ENCODE peak calls at places on chromosomes 16 and 17, in eight cellular contexts. G, W, J, Z, K, C, S and B are unnamed samples.

GRCh38 chr17:40443988-40444899 is 994 bp downstream of the IGFBP4 start:
- DNase-seq in G (no peak), W (peak; percentile 32), J (no peak), Z (peak; percentile 55), K (no peak), C (peak; percentile 52), S (no peak), B (no peak)

GRCh38 chr17:13491916-13492315 is 109.8 kb downstream of the HS3ST3A1 start:
- DNase-seq in G (no peak), W (no peak), J (no peak), Z (no peak), K (no peak), C (no peak), S (no peak), B (no peak)

GRCh38 chr17:80289631-80290030 is 29.0 kb downstream of the RNF213 start:
- DNase-seq in G (no peak), W (no peak), J (no peak), Z (no peak), K (no peak), C (no peak), S (no peak), B (no peak)

GRCh38 chr17:8056232-8056975 is 17.5 kb downstream of the ALOX15B start:
- DNase-seq in G (no peak), W (peak; percentile 91), J (no peak), Z (no peak), K (no peak), C (no peak), S (peak; percentile 29), B (no peak)

GRCh38 chr17:80103061-80103481 is 1.7 kb downstream of the GAA start:
- DNase-seq in G (no peak), W (no peak), J (no peak), Z (no peak), K (no peak), C (no peak), S (no peak), B (no peak)

GRCh38 chr16:88466175-88466862 is 13.2 kb downstream of the ZFPM1 start:
- DNase-seq in G (no peak), W (no peak), J (no peak), Z (no peak), K (no peak), C (no peak), S (no peak), B (no peak)

GRCh38 chr17:4006745-4007211 is 42.5 kb upstream of the ATP2A3 start:
- DNase-seq in G (no peak), W (no peak), J (peak; percentile 77), Z (no peak), K (no peak), C (no peak), S (no peak), B (no peak)

GRCh38 chr17:69574257-69575197 is 160.0 kb downstream of the MAP2K6 start:
- DNase-seq in G (no peak), W (peak; percentile 57), J (no peak), Z (no peak), K (peak; percentile 25), C (peak; percentile 67), S (peak; percentile 45), B (peak; percentile 50)

GRCh38 chr17:42846594-42847280 is 2.4 kb downstream of the AOC2 start:
- DNase-seq in G (no peak), W (peak; percentile 57), J (no peak), Z (no peak), K (no peak), C (peak; percentile 36), S (no peak), B (no peak)

GRCh38 chr16:30551781-30552180 is 6.4 kb downstream of the ZNF764 start:
- DNase-seq in G (no peak), W (no peak), J (no peak), Z (no peak), K (no peak), C (no peak), S (no peak), B (no peak)

GRCh38 chr16:66841366-66841765 is 2.8 kb upstream of the CA7 start:
- DNase-seq in G (no peak), W (no peak), J (no peak), Z (no peak), K (no peak), C (no peak), S (no peak), B (no peak)

GRCh38 chr17:66627985-66628384 is 206.9 kb upstream of the CACNG5 start:
- DNase-seq in G (no peak), W (no peak), J (peak; percentile 49), Z (no peak), K (no peak), C (no peak), S (no peak), B (no peak)

GRCh38 chr17:66630379-66630778 is 204.5 kb upstream of the CACNG5 start:
- DNase-seq in G (no peak), W (no peak), J (no peak), Z (no peak), K (no peak), C (no peak), S (no peak), B (no peak)

GRCh38 chr17:66629762-66630161 is 205.2 kb upstream of the CACNG5 start:
- DNase-seq in G (no peak), W (no peak), J (no peak), Z (no peak), K (no peak), C (no peak), S (no peak), B (no peak)

GRCh38 chr17:66620528-66620927 is 214.4 kb upstream of the CACNG5 start:
- DNase-seq in G (no peak), W (no peak), J (no peak), Z (no peak), K (no peak), C (no peak), S (no peak), B (no peak)

DNA sequence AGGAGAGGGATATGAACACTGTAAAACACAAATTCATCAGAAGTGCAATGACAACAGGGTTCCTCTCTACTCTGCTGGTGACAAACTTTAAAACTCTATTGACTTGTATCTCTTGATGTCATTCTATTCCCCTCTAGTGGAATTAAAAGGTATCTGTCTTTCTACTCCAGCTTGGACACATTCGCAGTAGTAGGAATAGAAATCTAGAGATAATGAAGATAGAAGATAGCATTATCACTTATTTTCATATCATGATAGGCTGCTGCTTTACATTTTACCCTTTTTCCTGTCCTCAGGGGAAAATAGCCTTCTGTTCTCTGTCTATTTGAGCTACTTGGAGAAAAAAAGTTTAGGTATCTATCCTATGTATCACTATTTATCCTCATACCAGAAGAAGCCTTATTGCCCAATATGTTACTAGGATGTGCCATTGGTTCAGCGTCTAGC is 209.6 kb upstream of the CACNG5 start:
- DNase-seq in G (no peak), W (peak; percentile 55), J (peak; percentile 63), Z (no peak), K (no peak), C (peak; percentile 67), S (peak; percentile 32), B (no peak)
- TF ChIP-seq CTCF in G (peak; percentile 55), W (peak; percentile 51), J (peak; percentile 78), Z (peak; percentile 49), K (peak; percentile 40), C (peak; percentile 91), S (peak; percentile 73), B (peak; percentile 7)

GRCh38 chr17:57876023-57876865 is 26.4 kb upstream of the MRPS23 start:
- DNase-seq in G (no peak), W (no peak), J (no peak), Z (no peak), K (no peak), C (no peak), S (peak; percentile 14), B (no peak)

GRCh38 chr17:57875109-57876022 is 25.5 kb upstream of the MRPS23 start:
- DNase-seq in G (peak; percentile 80), W (peak; percentile 98), J (peak; percentile 70), Z (peak; percentile 88), K (peak; percentile 90), C (peak; percentile 96), S (no peak), B (peak; percentile 94)

GRCh38 chr17:57873261-57874057 is 23.6 kb upstream of the MRPS23 start:
- DNase-seq in G (peak; percentile 9), W (no peak), J (no peak), Z (no peak), K (no peak), C (no peak), S (no peak), B (no peak)

GRCh38 chr17:57874058-57874419 is 24.2 kb upstream of the MRPS23 start:
- DNase-seq in G (no peak), W (no peak), J (no peak), Z (no peak), K (no peak), C (no peak), S (no peak), B (no peak)

DNA sequence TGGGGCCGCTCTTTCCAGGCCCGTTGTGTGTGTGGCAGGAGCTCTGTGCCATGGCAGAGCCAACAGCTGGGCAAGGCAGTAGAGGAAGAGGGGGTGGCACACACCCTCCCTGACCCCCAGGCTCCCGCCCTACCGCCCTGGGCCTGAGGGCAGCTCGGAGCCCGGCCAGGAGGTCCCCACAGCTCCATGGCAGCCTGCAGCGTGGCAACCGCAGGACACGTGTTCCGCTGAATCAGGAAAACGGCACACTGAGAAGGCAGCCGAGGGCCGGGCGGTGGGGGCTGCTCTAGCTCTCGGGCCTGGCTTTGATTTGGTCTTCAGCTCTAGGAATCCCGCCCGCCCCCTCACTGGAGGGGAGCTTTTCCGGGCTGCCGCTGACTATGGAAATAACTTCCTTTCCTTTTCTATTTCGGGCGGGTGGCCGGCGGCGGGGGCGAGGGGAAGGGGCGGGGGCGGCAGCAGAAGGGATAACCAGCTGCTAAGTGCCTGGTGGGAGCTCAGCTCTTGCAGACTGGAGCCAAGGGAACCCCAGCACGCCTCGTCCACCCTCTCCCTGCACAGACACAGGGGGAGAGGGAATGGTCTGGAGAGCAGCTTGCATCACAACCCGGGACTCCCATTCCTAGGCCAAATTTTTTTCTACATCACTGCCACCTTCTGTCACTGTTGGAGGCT is 24.7 kb upstream of the MRPS23 start:
- DNase-seq in G (peak; percentile 72), W (peak; percentile 87), J (peak; percentile 84), Z (peak; percentile 83), K (peak; percentile 76), C (no peak), S (no peak), B (peak; percentile 80)
- H3K4me3 ChIP-seq in G (no peak overlapping the region), W (peak overlapping the region; percentile 3), J (peak overlapping the region; percentile 51), Z (no peak overlapping the region), K (peak overlapping the region; percentile 17), C (no peak overlapping the region), S (no peak overlapping the region), B (peak overlapping the region; percentile 31)

GRCh38 chr17:38729886-38730525 is at the start of gene CISD3:
- DNase-seq in G (peak; percentile 91), W (peak; percentile 80), J (peak; percentile 95), Z (peak; percentile 95), K (peak; percentile 20), C (peak; percentile 88), S (peak; percentile 95), B (no peak)
- TF ChIP-seq CTCF in G (peak; percentile 58), W (peak; percentile 10), J (peak; percentile 54), Z (peak; percentile 87), K (no peak), C (peak; percentile 98), S (peak; percentile 75), B (peak; percentile 56)

DNA sequence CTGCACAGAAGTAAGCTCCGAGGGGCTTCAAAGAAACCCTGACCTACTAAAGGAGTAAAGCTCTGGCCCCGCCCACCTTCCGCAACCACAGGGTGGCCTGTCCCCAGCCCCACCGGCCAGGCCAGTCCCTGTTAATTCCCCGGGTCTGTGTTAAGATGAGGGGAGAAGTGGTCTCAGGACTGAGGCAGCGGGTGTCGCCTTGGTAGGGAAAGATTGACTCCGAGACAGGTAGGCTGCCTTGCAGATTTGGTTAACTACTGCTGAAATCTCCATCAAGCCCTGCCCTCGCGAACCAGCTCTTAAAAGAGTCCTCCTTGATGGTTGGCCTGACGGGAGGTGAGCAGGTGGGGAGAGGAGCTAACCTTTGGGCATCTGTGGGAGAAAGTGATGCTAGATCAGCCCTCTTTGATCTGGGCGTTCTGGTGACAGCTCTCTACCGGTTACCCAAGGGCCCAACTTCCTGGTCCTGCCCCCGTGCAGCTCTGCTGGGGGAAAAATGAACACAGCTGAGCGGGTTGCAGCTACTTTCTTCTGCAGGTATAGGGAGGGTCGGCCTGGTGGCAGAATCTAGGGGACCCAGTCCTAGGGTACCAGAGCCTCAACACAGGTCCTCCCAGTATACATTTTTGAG is 2.8 kb downstream of the SHISA9 start:
- DNase-seq in G (no peak), W (no peak), J (no peak), Z (no peak), K (no peak), C (no peak), S (peak; percentile 13), B (no peak)
- H3K4me3 ChIP-seq in G (no peak overlapping the region), W (no peak overlapping the region), J (no peak overlapping the region), Z (no peak overlapping the region), K (no peak overlapping the region), C (no peak overlapping the region), S (no peak overlapping the region), B (no peak overlapping the region)